ENCODE peak calls at places on chromosome 19, in four cellular contexts. P is tibial artery, V is GM23248, E is heart left ventricle. X is an unnamed sample.

GRCh38 chr19:18457478-18458331 is 19.8 kb upstream of the ISYNA1 start:
- DNase-seq in P (no peak), V (no peak), E (no peak), X (no peak)

GRCh38 chr19:16649734-16650133 is 10.2 kb downstream of the SMIM7 start:
- DNase-seq in P (no peak), V (peak; percentile 54), E (no peak), X (no peak)

GRCh38 chr19:43768273-43769050 is 12.3 kb downstream of the KCNN4 start:
- DNase-seq in P (no peak), V (no peak), E (no peak), X (no peak)

GRCh38 chr19:38115264-38115802 is 108.7 kb downstream of the DPF1 start:
- DNase-seq in P (no peak), V (no peak), E (no peak), X (no peak)

GRCh38 chr19:47820410-47820809 is 1.3 kb upstream of the CRX start:
- DNase-seq in P (no peak), V (no peak), E (no peak), X (peak; percentile 89)

GRCh38 chr19:11457115-11457514 is 21.7 kb downstream of the PRKCSH start:
- DNase-seq in P (no peak), V (no peak), E (no peak), X (no peak)

GRCh38 chr19:49579193-49579592 is 1.2 kb downstream of the NOSIP start:
- DNase-seq in P (no peak), V (no peak), E (no peak), X (no peak)

GRCh38 chr19:43997631-43998290 is 5.0 kb upstream of the ZNF230 start:
- DNase-seq in P (no peak), V (peak; percentile 45), E (no peak), X (no peak)

GRCh38 chr19:49014123-49014869 is 2.6 kb downstream of the LHB start:
- DNase-seq in P (no peak), V (peak; percentile 23), E (no peak), X (no peak)

GRCh38 chr19:48962029-48962848 is 2.9 kb upstream of the FTL start:
- DNase-seq in P (peak; percentile 80), V (peak; percentile 59), E (peak; percentile 68), X (no peak)

GRCh38 chr19:18479964-18480723 is 41.7 kb downstream of the ELL start:
- DNase-seq in P (peak; percentile 90), V (peak; percentile 83), E (peak; percentile 61), X (no peak)

GRCh38 chr19:10184636-10185035 is 10.1 kb downstream of the DNMT1 start:
- DNase-seq in P (no peak), V (no peak), E (no peak), X (no peak)

GRCh38 chr19:48556163-48556562 is 4.2 kb downstream of the SULT2B1 start:
- DNase-seq in P (no peak), V (peak; percentile 88), E (no peak), X (no peak)

GRCh38 chr19:46428278-46429141 is at the start of gene PNMA8C:
- DNase-seq in P (peak; percentile 89), V (peak; percentile 78), E (peak; percentile 76), X (peak; percentile 41)

GRCh38 chr19:19475845-19476828 is 39.2 kb downstream of the TSSK6 start:
- DNase-seq in P (no peak), V (peak; percentile 31), E (no peak), X (peak; percentile 68)

GRCh38 chr19:56085571-56086275 is 35.4 kb downstream of the ZNF787 start:
- DNase-seq in P (no peak), V (peak; percentile 40), E (no peak), X (no peak)

GRCh38 chr19:46599716-46600392 is 1.3 kb upstream of the CALM3 start:
- DNase-seq in P (no peak), V (no peak), E (peak; percentile 14), X (no peak)

GRCh38 chr19:42422576-42423461 is 4.4 kb downstream of the LIPE start:
- DNase-seq in P (no peak), V (no peak), E (no peak), X (no peak)

GRCh38 chr19:16659832-16660708 is at the start of gene SMIM7:
- DNase-seq in P (peak; percentile 99), V (peak; percentile 99), E (peak; percentile 98), X (peak; percentile 100)

GRCh38 chr19:44260343-44260681 is 626 bp downstream of the ZNF233 start:
- DNase-seq in P (no peak), V (no peak), E (no peak), X (no peak)

GRCh38 chr19:44889830-44890365 is 1.2 kb upstream of the TOMM40 start:
- DNase-seq in P (no peak), V (no peak), E (no peak), X (no peak)

GRCh38 chr19:54905908-54906511 is at the start of gene NCR1:
- DNase-seq in P (no peak), V (no peak), E (no peak), X (peak; percentile 14)

GRCh38 chr19:50300814-50301606 is 28.2 kb downstream of the KCNC3 start:
- DNase-seq in P (no peak), V (peak; percentile 83), E (no peak), X (no peak)

GRCh38 chr19:32197896-32198882 is 147.2 kb upstream of the ZNF507 start:
- DNase-seq in P (peak; percentile 21), V (no peak), E (no peak), X (no peak)

GRCh38 chr19:38152461-38153379 is 71.3 kb downstream of the DPF1 start:
- DNase-seq in P (no peak), V (no peak), E (peak; percentile 40), X (no peak)

GRCh38 chr19:36003284-36003683 is 5.3 kb downstream of the SYNE4 start:
- DNase-seq in P (no peak), V (no peak), E (no peak), X (no peak)

GRCh38 chr19:8206147-8207087 is 2.8 kb upstream of the CERS4 start:
- DNase-seq in P (no peak), V (no peak), E (no peak), X (no peak)

GRCh38 chr19:41694831-41695635 is 7.0 kb upstream of the CEACAM7 start:
- DNase-seq in P (peak; percentile 46), V (no peak), E (no peak), X (no peak)

GRCh38 chr19:29966594-29967249 is 24.7 kb downstream of the URI1 start:
- DNase-seq in P (no peak), V (peak; percentile 48), E (no peak), X (peak; percentile 25)

GRCh38 chr19:29964171-29964570 is 22.1 kb downstream of the URI1 start:
- DNase-seq in P (no peak), V (no peak), E (no peak), X (no peak)

GRCh38 chr19:29963576-29963975 is 21.5 kb downstream of the URI1 start:
- DNase-seq in P (no peak), V (no peak), E (no peak), X (no peak)

GRCh38 chr19:29967623-29968022 is 25.6 kb downstream of the URI1 start:
- DNase-seq in P (no peak), V (peak; percentile 78), E (no peak), X (peak; percentile 62)

GRCh38 chr19:29965529-29965928 is 23.5 kb downstream of the URI1 start:
- DNase-seq in P (no peak), V (peak; percentile 80), E (no peak), X (no peak)
- H3K27ac ChIP-seq in P (no peak overlapping the region), V (peak overlapping the region; percentile 36), E (no peak overlapping the region), X (no peak overlapping the region)

GRCh38 chr19:1507192-1507660 is 5.6 kb downstream of the ADAMTSL5 start:
- DNase-seq in P (no peak), V (no peak), E (no peak), X (no peak)
- H3K4me1 ChIP-seq in P (peaks cover 16% of the 10 kb centered on the region), V (no peaks in the 10 kb centered on the region), E (no peaks in the 10 kb centered on the region), X (peaks cover 17% of the 10 kb centered on the region)

DNA sequence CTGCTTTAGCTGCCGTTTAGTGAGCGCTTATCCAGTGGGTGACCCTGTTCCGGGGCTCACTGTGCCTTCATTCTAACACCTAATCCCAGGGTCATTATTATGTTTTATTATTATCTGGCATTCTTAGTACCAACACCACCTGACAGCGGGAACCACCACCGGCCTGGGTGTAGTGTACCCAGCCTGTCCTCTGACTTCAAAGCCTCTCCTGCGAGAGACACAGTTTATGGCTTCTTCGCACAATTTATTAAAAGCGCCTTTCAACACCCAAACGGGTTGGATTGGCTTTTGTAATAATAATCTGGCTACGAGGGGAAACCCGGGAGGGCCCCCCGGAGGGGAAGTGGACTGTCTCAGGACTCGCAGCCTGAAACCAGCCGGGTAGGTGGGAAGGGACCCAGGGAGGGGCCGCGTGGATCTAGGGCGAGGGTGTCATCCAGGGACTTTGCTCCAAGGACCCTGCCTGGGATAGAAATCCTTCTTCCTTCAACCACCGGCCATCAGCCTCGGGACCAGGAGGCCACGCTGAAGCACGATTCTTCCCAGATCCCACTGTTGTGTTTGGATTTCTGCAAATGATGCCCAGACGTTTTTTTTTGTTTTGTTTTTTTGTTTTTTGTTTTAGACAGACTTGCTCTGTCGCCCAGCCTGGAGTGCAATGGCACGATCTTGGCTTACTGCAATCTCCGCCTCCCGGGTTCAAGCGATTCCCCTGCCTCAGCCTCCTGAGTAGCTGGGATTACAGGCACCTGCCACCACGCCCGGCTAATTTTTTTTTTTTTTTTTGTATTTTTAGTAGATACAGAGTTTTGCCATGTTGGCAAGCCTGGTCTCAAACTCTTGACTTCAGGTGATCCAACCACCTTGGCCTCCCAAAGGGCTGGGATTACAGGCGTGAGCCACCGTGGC is 1.6 kb upstream of the ZBTB7A start:
- DNase-seq in P (no peak), V (peak; percentile 31), E (no peak), X (no peak)
- H3K4me3 ChIP-seq in P (peak overlapping the region; percentile 98), V (peak overlapping the region; percentile 81), E (peak overlapping the region; percentile 97), X (peak overlapping the region; percentile 88)

GRCh38 chr19:30371157-30371845 is 883 bp upstream of the ZNF536 start:
- DNase-seq in P (no peak), V (no peak), E (no peak), X (peak; percentile 38)

GRCh38 chr19:30375651-30376050 is 3.5 kb downstream of the ZNF536 start:
- DNase-seq in P (no peak), V (no peak), E (no peak), X (no peak)

GRCh38 chr19:30374791-30375650 is 2.8 kb downstream of the ZNF536 start:
- DNase-seq in P (no peak), V (peak; percentile 14), E (no peak), X (no peak)

GRCh38 chr19:30371960-30372824 is at the start of gene ZNF536:
- DNase-seq in P (no peak), V (no peak), E (no peak), X (no peak)

DNA sequence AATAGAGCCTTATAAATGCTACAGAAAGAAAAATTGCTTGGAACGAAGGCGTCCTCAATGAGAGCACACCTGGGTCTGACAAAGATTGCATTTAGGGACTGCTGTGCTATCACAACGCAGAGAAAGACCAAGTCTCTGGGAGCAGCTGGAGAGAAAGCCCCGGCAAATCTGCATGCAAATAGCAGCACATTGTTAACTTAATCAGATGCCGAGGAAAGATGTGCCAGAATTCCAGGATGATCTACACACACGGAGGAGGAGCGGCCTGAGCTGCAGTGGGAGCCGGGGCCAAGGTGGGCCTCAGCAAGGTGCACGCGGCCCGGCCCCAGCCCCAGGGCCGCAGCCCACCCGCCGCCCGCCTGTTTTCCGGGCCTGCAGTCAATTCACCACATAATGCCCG is 1.4 kb downstream of the ZNF536 start:
- DNase-seq in P (no peak), V (no peak), E (no peak), X (no peak)
- H3K27ac ChIP-seq in P (no peak overlapping the region), V (no peak overlapping the region), E (no peak overlapping the region), X (no peak overlapping the region)